ENCODE peak calls at places on chromosome 4, in seven cellular contexts. W, I, Q, D, U, J and B are unnamed samples.

GRCh38 chr4:54085284-54085683 is 14.7 kb upstream of the GSX2 start:
- DNase-seq in W (peak; percentile 69), I (no peak), Q (no peak), D (no peak), U (no peak), J (no peak), B (peak; percentile 93)

GRCh38 chr4:57074753-57075152 is 35.4 kb downstream of the IGFBP7 start:
- DNase-seq in W (peak; percentile 74), I (no peak), Q (no peak), D (no peak), U (peak; percentile 96), J (no peak), B (peak; percentile 79)

GRCh38 chr4:151766691-151767090 is 5.9 kb upstream of the GATB start:
- DNase-seq in W (no peak), I (no peak), Q (no peak), D (no peak), U (no peak), J (peak; percentile 35), B (no peak)

GRCh38 chr4:154743683-154744340 is at the start of gene LRAT:
- DNase-seq in W (no peak), I (peak; percentile 67), Q (peak; percentile 35), D (peak; percentile 73), U (no peak), J (peak; percentile 49), B (no peak)

GRCh38 chr4:149493492-149493891 is 322.2 kb downstream of the IQCM start:
- DNase-seq in W (no peak), I (peak; percentile 16), Q (no peak), D (peak; percentile 26), U (peak; percentile 22), J (no peak), B (no peak)

GRCh38 chr4:91127891-91128290 is 1000.7 kb downstream of the CCSER1 start:
- DNase-seq in W (no peak), I (no peak), Q (no peak), D (no peak), U (peak; percentile 17), J (no peak), B (no peak)

GRCh38 chr4:70991596-70991995 is 1.9 kb upstream of the DCK start:
- DNase-seq in W (no peak), I (no peak), Q (no peak), D (no peak), U (no peak), J (no peak), B (no peak)

GRCh38 chr4:184942447-184943425 is 75.6 kb upstream of the HELT start:
- DNase-seq in W (no peak), I (no peak), Q (no peak), D (no peak), U (no peak), J (no peak), B (peak; percentile 35)

GRCh38 chr4:187993827-187994226 is 1.7 kb upstream of the ZFP42 start:
- DNase-seq in W (no peak), I (peak; percentile 36), Q (no peak), D (peak; percentile 37), U (no peak), J (peak; percentile 30), B (no peak)

GRCh38 chr4:168560184-168560834 is 63.5 kb downstream of the PALLD start:
- DNase-seq in W (peak; percentile 29), I (no peak), Q (no peak), D (no peak), U (no peak), J (no peak), B (peak; percentile 84)

GRCh38 chr4:184021389-184021788 is 116.3 kb downstream of the STOX2 start:
- DNase-seq in W (no peak), I (no peak), Q (no peak), D (no peak), U (no peak), J (no peak), B (no peak)